ENCODE peak calls at places on chromosomes 7 and 10, in eight cellular contexts. D is HS-27A; S is T follicular helper cell; W is neuronal stem cell; B is AML-193; R is MCF 10A; M is SIG-M5; Q is natural killer cell treated with Interleukin-12 subunit alpha and Interleukin-12 subunit beta and Interleukin-15 and Interleukin-18, amount 100 ng/mL, for 72 hours. P is an unnamed sample.

GRCh38 chr10:89367529-89367928 is 10.3 kb upstream of the IFIT1B start:
- DNase-seq in W (no peak), M (no peak), Q (peak), R (no peak), B (no peak), S (no peak), D (no peak), P (peak)

GRCh38 chr10:11724938-11725776 is 17.0 kb upstream of the ECHDC3 start:
- DNase-seq in R (peak), M (no peak), W (peak), S (no peak), Q (peak), B (peak), D (peak), P (no peak)

GRCh38 chr7:97145068-97145467 is 27.6 kb downstream of the SDHAF3 start:
- DNase-seq in Q (no peak), M (no peak), S (no peak), W (no peak), D (no peak), B (peak), R (peak), P (no peak)

GRCh38 chr7:84735021-84735420 is 451.8 kb downstream of the SEMA3D start:
- DNase-seq in B (no peak), W (no peak), S (no peak), M (no peak), D (no peak), Q (no peak), R (no peak), P (no peak)

GRCh38 chr10:15427836-15428414 is 56.8 kb upstream of the FAM171A1 start:
- DNase-seq in D (no peak), S (no peak), Q (no peak), M (no peak), W (peak), B (peak), R (peak), P (no peak)

GRCh38 chr10:98323221-98324164 is 55.5 kb upstream of the LOXL4 start:
- DNase-seq in B (peak), Q (no peak), M (peak), D (peak), W (no peak), R (peak), S (no peak), P (no peak)

GRCh38 chr10:266974-267425 is 131.7 kb downstream of the ZMYND11 start:
- DNase-seq in R (peak), M (no peak), S (no peak), Q (no peak), D (no peak), W (no peak), B (no peak), P (no peak)

GRCh38 chr10:103416436-103417147 is 20.2 kb downstream of the PDCD11 start:
- DNase-seq in B (peak), D (no peak), M (no peak), R (peak), W (peak), Q (no peak), S (peak), P (peak)

GRCh38 chr10:36534471-36535002 is 590.9 kb upstream of the ANKRD30A start:
- DNase-seq in Q (peak), D (peak), R (peak), S (no peak), B (peak), W (no peak), M (no peak), P (no peak)

GRCh38 chr7:98754041-98754479 is 115.8 kb downstream of the TMEM130 start:
- DNase-seq in R (no peak), W (peak), D (no peak), M (no peak), B (no peak), Q (no peak), S (no peak), P (peak)